ENCODE peak calls at places on chromosomes 5 and 9, in five cellular contexts. One of them, this sample, is unnamed. For H3K9me3, the result is how much of the 10 kb centered on the place peaks cover.

GRCh38 chr5:190366-191035 is 794 bp upstream of the LRRC14B start:
- DNase-seq in IMR-90: no peak
- DNase-seq in astrocyte: no peak
- DNase-seq in neural progenitor cell: no peak
- DNase-seq in PC-3: no peak
- DNase-seq in this sample: no peak

GRCh38 chr5:176772271-176773210 is 37.8 kb upstream of the UNC5A start:
- DNase-seq in IMR-90: no peak
- DNase-seq in astrocyte: no peak
- DNase-seq in neural progenitor cell: no peak
- DNase-seq in PC-3: no peak
- DNase-seq in this sample: no peak

GRCh38 chr9:93651521-93651950 is 75.2 kb downstream of the PHF2 start:
- DNase-seq in IMR-90: no peak
- DNase-seq in astrocyte: no peak
- DNase-seq in neural progenitor cell: no peak
- DNase-seq in PC-3: no peak
- DNase-seq in this sample: no peak

GRCh38 chr9:130352081-130352480 is 86.5 kb downstream of the HMCN2 start:
- DNase-seq in IMR-90: no peak
- DNase-seq in astrocyte: no peak
- DNase-seq in neural progenitor cell: no peak
- DNase-seq in PC-3: peak
- DNase-seq in this sample: no peak

GRCh38 chr9:107948086-107948485 is 458.5 kb upstream of the KLF4 start:
- DNase-seq in IMR-90: no peak
- DNase-seq in astrocyte: no peak
- DNase-seq in neural progenitor cell: no peak
- DNase-seq in PC-3: no peak
- DNase-seq in this sample: no peak

GRCh38 chr5:83964235-83964634 is 243.6 kb upstream of the HAPLN1 start:
- DNase-seq in IMR-90: no peak
- DNase-seq in astrocyte: no peak
- DNase-seq in neural progenitor cell: no peak
- DNase-seq in PC-3: peak
- DNase-seq in this sample: no peak

GRCh38 chr9:35706951-35707350 is 17.2 kb upstream of the TPM2 start:
- DNase-seq in IMR-90: no peak
- DNase-seq in astrocyte: no peak
- DNase-seq in neural progenitor cell: no peak
- DNase-seq in PC-3: no peak
- DNase-seq in this sample: no peak

GRCh38 chr5:37791321-37791720 is 48.5 kb downstream of the GDNF start:
- DNase-seq in IMR-90: no peak
- DNase-seq in astrocyte: no peak
- DNase-seq in neural progenitor cell: no peak
- DNase-seq in PC-3: no peak
- DNase-seq in this sample: no peak

GRCh38 chr5:135154961-135155360 is 120.9 kb upstream of the PITX1 start:
- DNase-seq in IMR-90: no peak
- DNase-seq in astrocyte: no peak
- DNase-seq in neural progenitor cell: no peak
- DNase-seq in PC-3: no peak
- DNase-seq in this sample: no peak

GRCh38 chr5:7706214-7706613 is 144.7 kb downstream of the CFAP90 start:
- DNase-seq in IMR-90: no peak
- DNase-seq in astrocyte: no peak
- DNase-seq in neural progenitor cell: no peak
- DNase-seq in PC-3: no peak
- DNase-seq in this sample: no peak

GRCh38 chr5:77390795-77391194 is 101.3 kb downstream of the WDR41 start:
- DNase-seq in IMR-90: peak
- DNase-seq in astrocyte: peak
- DNase-seq in neural progenitor cell: no peak
- DNase-seq in PC-3: peak
- DNase-seq in this sample: no peak

GRCh38 chr5:168317521-168318147 is 26.2 kb downstream of the WWC1 start:
- DNase-seq in IMR-90: peak
- DNase-seq in astrocyte: peak
- DNase-seq in neural progenitor cell: peak
- DNase-seq in PC-3: peak
- DNase-seq in this sample: peak

GRCh38 chr9:107870927-107871720 is 381.6 kb upstream of the KLF4 start:
- DNase-seq in IMR-90: no peak
- DNase-seq in astrocyte: no peak
- DNase-seq in neural progenitor cell: no peak
- DNase-seq in PC-3: peak
- DNase-seq in this sample: no peak

GRCh38 chr9:89350988-89351557 is 32.8 kb downstream of the SECISBP2 start:
- DNase-seq in IMR-90: no peak
- DNase-seq in astrocyte: no peak
- DNase-seq in neural progenitor cell: no peak
- DNase-seq in PC-3: no peak
- DNase-seq in this sample: no peak

GRCh38 chr9:130327781-130328348 is 62.3 kb downstream of the HMCN2 start:
- DNase-seq in IMR-90: peak
- DNase-seq in astrocyte: peak
- DNase-seq in neural progenitor cell: no peak
- DNase-seq in PC-3: no peak
- DNase-seq in this sample: peak

DNA sequence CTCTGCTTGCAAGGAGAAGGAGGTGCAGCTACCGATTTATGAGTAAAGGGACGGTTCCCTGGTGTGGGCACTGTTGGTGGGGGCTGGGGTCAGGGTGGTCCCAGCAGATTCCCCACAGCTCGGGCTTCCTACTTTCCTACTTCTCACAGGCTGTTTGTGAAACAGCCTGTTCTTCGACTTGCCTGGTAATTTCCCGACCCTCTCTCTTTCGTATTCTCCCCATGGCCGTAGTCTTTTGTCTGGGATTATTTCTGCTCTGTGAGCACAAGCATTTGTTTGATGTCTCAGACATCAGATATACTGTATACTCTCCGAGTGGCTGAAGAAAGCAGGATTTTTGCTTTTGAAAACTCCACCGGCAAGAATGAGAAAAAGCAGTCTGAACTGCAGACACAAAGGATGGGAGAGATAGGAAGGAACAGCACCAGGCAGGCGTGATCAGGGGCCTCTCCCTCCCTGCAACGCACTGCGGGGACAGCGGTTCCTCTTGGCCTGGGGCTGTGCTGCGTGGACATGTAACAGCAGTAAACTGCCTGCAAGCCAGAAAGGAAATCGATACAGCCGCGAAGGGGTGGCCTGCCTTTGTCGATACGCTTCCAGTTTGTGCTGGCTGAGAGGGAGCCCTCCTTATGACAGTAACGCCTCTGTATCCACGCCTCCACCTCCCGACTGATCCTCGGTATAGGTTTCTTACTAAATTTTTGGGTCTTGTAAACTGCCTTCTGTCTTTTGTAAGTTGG is 313.9 kb upstream of the TLE4 start:
- DNase-seq in IMR-90: no peak
- DNase-seq in astrocyte: no peak
- DNase-seq in neural progenitor cell: peak
- DNase-seq in PC-3: no peak
- DNase-seq in this sample: no peak
- H3K4me3 ChIP-seq in IMR-90: no peak
- H3K4me3 ChIP-seq in astrocyte: peak
- H3K4me3 ChIP-seq in neural progenitor cell: no peak
- H3K4me3 ChIP-seq in PC-3: no peak
- H3K4me3 ChIP-seq in this sample: no peak

GRCh38 chr5:24850911-24851310 is 206.1 kb upstream of the CDH10 start:
- DNase-seq in IMR-90: no peak
- DNase-seq in astrocyte: peak
- DNase-seq in neural progenitor cell: no peak
- DNase-seq in PC-3: no peak
- DNase-seq in this sample: no peak
- H3K9me3 ChIP-seq in IMR-90: under half
- H3K9me3 ChIP-seq in astrocyte: under half
- H3K9me3 ChIP-seq in neural progenitor cell: under half
- H3K9me3 ChIP-seq in PC-3: under half
- H3K9me3 ChIP-seq in this sample: under half

DNA sequence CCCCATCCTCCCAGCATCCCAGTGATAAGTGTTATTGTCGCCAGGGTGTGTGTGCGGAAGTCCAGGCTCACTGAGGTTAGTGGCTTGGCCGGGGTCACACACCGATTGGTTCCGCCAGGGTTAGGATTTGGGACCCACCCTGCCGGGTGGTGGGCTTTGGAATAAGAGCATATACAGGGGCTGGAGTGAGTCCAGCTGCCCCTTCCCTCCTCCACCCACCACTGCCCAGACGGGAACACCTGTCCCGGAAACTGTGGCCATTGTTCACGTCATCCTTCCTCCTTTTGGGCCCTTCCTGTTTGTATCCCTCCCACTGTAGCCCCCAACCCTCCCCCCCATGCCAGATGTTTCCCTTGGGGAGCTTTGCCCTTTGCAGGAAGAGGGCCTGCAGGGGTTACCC is 5.0 kb downstream of the N4BP3 start:
- DNase-seq in IMR-90: no peak
- DNase-seq in astrocyte: no peak
- DNase-seq in neural progenitor cell: no peak
- DNase-seq in PC-3: no peak
- DNase-seq in this sample: no peak
- H3K9ac ChIP-seq in IMR-90: no peak
- H3K9ac ChIP-seq in astrocyte: no peak
- H3K9ac ChIP-seq in neural progenitor cell: no peak
- H3K9ac ChIP-seq in PC-3: no peak
- H3K9ac ChIP-seq in this sample: no peak

DNA sequence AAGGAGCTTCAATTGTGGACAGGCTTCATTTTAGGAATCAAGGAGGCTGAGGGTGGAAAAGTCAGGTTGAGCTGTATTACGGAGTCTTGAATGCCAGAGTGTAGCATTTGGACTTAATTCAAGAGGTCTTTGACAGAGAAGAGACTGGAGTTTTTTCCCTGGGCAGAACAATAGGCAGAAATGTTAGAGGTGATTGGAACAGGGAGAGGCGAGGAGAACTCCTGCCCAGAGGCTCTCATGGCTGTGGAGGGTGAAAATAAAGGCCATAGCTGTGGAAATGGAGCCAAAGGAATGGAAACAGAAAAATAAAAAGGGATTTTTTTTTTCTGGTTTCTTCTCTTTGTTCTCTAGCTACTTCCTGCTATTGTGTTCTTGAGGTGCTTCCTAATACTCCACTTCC is 3.7 kb upstream of the IFNB1 start:
- DNase-seq in IMR-90: no peak
- DNase-seq in astrocyte: no peak
- DNase-seq in neural progenitor cell: no peak
- DNase-seq in PC-3: no peak
- DNase-seq in this sample: no peak
- H3K4me3 ChIP-seq in IMR-90: no peak
- H3K4me3 ChIP-seq in astrocyte: no peak
- H3K4me3 ChIP-seq in neural progenitor cell: no peak
- H3K4me3 ChIP-seq in PC-3: no peak
- H3K4me3 ChIP-seq in this sample: no peak

GRCh38 chr9:29129763-29130162 is 1556.5 kb upstream of the C9orf72 start:
- DNase-seq in IMR-90: no peak
- DNase-seq in astrocyte: no peak
- DNase-seq in neural progenitor cell: peak
- DNase-seq in PC-3: no peak
- DNase-seq in this sample: no peak

GRCh38 chr9:29126783-29127182 is 1553.5 kb upstream of the C9orf72 start:
- DNase-seq in IMR-90: no peak
- DNase-seq in astrocyte: no peak
- DNase-seq in neural progenitor cell: no peak
- DNase-seq in PC-3: no peak
- DNase-seq in this sample: no peak
- H3K9me3 ChIP-seq in IMR-90: under half
- H3K9me3 ChIP-seq in astrocyte: under half
- H3K9me3 ChIP-seq in neural progenitor cell: under half
- H3K9me3 ChIP-seq in PC-3: under half
- H3K9me3 ChIP-seq in this sample: under half

DNA sequence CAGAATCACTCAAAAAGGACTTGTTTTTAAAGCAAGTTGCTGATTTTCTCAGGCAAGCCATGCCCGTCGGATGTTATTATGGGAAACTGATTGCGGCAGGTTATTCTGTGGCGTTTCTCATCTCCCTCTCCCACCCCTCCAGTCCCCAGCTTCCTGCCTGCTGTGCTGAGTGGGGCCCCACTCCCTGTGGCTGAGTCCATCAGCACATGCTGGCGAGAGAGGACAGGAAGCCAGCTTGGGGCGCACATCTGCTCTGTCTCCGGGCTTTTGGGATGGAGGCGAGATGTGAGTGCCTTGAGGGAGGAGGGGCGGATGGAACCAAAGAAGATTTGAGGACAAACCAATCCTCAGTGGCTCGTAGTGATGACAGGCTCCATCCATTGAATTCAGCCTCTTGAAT is 108.0 kb downstream of the DAPK1 start:
- DNase-seq in IMR-90: no peak
- DNase-seq in astrocyte: no peak
- DNase-seq in neural progenitor cell: no peak
- DNase-seq in PC-3: no peak
- DNase-seq in this sample: no peak
- H3K9ac ChIP-seq in IMR-90: no peak
- H3K9ac ChIP-seq in astrocyte: no peak
- H3K9ac ChIP-seq in neural progenitor cell: no peak
- H3K9ac ChIP-seq in PC-3: no peak
- H3K9ac ChIP-seq in this sample: no peak

DNA sequence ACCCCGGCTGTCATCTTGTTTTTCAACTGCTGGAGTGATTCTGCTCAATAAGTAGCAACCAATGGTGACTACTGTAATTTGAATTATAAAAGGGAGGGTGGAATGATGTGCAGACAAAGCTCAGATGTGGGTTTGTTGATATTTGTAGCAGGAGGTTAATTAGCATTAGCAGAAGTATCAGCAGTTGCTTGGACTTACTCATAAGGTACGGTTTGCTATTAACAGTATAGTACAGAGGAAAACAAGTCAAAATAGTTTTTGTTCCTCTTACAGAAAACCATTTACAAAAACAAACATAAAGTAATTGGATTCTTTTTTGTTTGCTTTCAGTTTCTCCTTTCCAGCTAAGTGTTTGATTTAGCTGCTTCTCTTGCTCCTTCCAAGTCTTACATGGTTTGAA is 140.4 kb downstream of the TUSC1 start:
- DNase-seq in IMR-90: no peak
- DNase-seq in astrocyte: no peak
- DNase-seq in neural progenitor cell: no peak
- DNase-seq in PC-3: no peak
- DNase-seq in this sample: peak
- H3K4me3 ChIP-seq in IMR-90: no peak
- H3K4me3 ChIP-seq in astrocyte: no peak
- H3K4me3 ChIP-seq in neural progenitor cell: no peak
- H3K4me3 ChIP-seq in PC-3: no peak
- H3K4me3 ChIP-seq in this sample: no peak

DNA sequence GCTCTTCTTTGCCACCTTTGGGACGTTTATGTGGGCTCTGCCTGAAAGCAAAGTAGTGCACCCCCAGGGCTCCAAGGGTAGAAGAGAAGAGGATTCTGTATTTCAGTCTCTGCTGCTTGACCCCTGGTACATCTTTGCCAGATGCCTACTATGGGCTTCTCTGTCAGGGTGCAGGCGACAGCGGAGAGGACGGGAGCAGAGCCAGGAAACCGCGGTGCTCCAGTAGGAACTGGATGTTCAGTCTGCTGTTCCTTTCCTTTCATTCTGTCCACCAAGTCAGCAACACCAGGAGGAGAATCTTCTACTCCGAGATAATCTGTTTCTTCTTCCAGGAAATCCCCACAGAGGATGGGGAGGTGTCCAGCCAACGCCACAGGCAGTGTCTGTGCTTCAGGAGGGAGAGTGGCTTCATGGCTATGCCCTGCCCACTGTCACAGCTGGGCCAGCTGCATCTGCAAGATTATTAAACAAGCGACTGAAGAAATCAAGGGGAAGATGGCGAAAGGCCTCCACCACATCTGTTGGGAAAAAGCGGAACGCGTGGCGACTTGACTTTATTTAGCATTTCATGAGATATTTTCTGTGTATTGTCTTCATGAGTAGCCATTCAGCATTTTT is 398.3 kb downstream of the IRX1 start:
- DNase-seq in IMR-90: no peak
- DNase-seq in astrocyte: no peak
- DNase-seq in neural progenitor cell: no peak
- DNase-seq in PC-3: no peak
- DNase-seq in this sample: no peak
- H3K9me3 ChIP-seq in IMR-90: under half
- H3K9me3 ChIP-seq in astrocyte: under half
- H3K9me3 ChIP-seq in neural progenitor cell: under half
- H3K9me3 ChIP-seq in PC-3: under half
- H3K9me3 ChIP-seq in this sample: under half